ENCODE peak calls at places on chromosomes 5 and 9, in five cellular contexts. S is glutamatergic neuron; R is stimulated activated CD8-positive, alpha-beta memory T cell treated with anti-CD3 and anti-CD28 coated beads, Interleukin-12 subunit alpha, Interleukin-12 subunit beta, amount 100 ng/mL, for 1 hour; K is progenitor cell of endocrine pancreas; N is NCI-H1105 treated with DMSO at 0.1 percent for 48 hours. H is an unnamed sample.
A peak's percentile ranks its signal among the peaks of the same experiment; 100 is the strongest.

GRCh38 chr5:132229236-132229635 is 1.6 kb upstream of the P4HA2 start:
- DNase-seq in K (no peak), N (no peak), S (no peak), R (no peak), H (no peak)

GRCh38 chr9:248278-248961 is 33.8 kb downstream of the DOCK8 start:
- DNase-seq in N (no peak), S (no peak), K (no peak), R (no peak), H (no peak)

GRCh38 chr5:95989283-95990048 is 27.8 kb upstream of the ELL2 start:
- DNase-seq in S (no peak), K (no peak), R (no peak), N (no peak), H (no peak)

GRCh38 chr5:122844916-122845252 is 529 bp upstream of the SNX24 start:
- DNase-seq in K (no peak), S (no peak), N (peak; percentile 38), R (no peak), H (no peak)

GRCh38 chr5:16935271-16936149 is 578 bp downstream of the MYO10 start:
- DNase-seq in K (peak; percentile 14), R (no peak), N (peak; percentile 37), S (peak; percentile 56), H (peak; percentile 91)

GRCh38 chr5:124634228-124634819 is 112.1 kb downstream of the ZNF608 start:
- DNase-seq in R (no peak), N (peak; percentile 47), S (no peak), K (no peak), H (no peak)

GRCh38 chr5:143341807-143342570 is 61.5 kb downstream of the NR3C1 start:
- DNase-seq in R (no peak), N (no peak), S (no peak), K (no peak), H (no peak)

GRCh38 chr5:150034677-150035076 is 34.1 kb downstream of the HMGXB3 start:
- DNase-seq in R (no peak), K (no peak), S (no peak), N (no peak), H (no peak)

GRCh38 chr5:149288437-149288836 is 16.8 kb downstream of the AFAP1L1 start:
- DNase-seq in R (no peak), K (no peak), N (no peak), S (no peak), H (no peak)

GRCh38 chr9:125755340-125755739 is 8.2 kb downstream of the PBX3 start:
- DNase-seq in R (no peak), S (no peak), N (peak; percentile 71), K (no peak), H (no peak)

GRCh38 chr9:15295761-15296405 is 11.1 kb downstream of the TTC39B start:
- DNase-seq in N (no peak), K (no peak), R (no peak), S (no peak), H (peak; percentile 25)

GRCh38 chr9:92432350-92432749 is 8.1 kb upstream of the OMD start:
- DNase-seq in K (no peak), S (no peak), R (no peak), N (no peak), H (no peak)

GRCh38 chr5:149358818-149359217 is 972 bp downstream of the PCYOX1L start:
- DNase-seq in N (no peak), S (no peak), R (no peak), K (no peak), H (no peak)

GRCh38 chr5:99061299-99061698 is 132.5 kb upstream of the CHD1 start:
- DNase-seq in R (no peak), S (no peak), K (no peak), N (no peak), H (peak; percentile 5)

GRCh38 chr5:161230222-161230621 is 316.3 kb downstream of the GABRB2 start:
- DNase-seq in R (no peak), N (peak; percentile 75), K (no peak), S (no peak), H (no peak)

GRCh38 chr9:107480386-107480789 is 9.2 kb downstream of the KLF4 start:
- DNase-seq in S (no peak), N (no peak), K (no peak), R (no peak), H (no peak)

GRCh38 chr5:138770291-138770690 is 17.1 kb downstream of the CTNNA1 start:
- DNase-seq in S (no peak), R (no peak), N (no peak), K (no peak), H (no peak)

GRCh38 chr5:150302301-150303069 is at the start of gene ARSI:
- DNase-seq in K (no peak), S (peak; percentile 60), R (no peak), N (no peak), H (no peak)

GRCh38 chr5:103393131-103393754 is 134.7 kb downstream of the MACIR start:
- DNase-seq in R (no peak), S (no peak), N (no peak), K (no peak), H (peak; percentile 64)

GRCh38 chr5:59535561-59535960 is 358.0 kb downstream of the PDE4D start:
- DNase-seq in N (no peak), K (no peak), R (no peak), S (no peak), H (no peak)

GRCh38 chr5:61334224-61335196 is 2.5 kb downstream of the ZSWIM6 start:
- DNase-seq in N (peak; percentile 9), R (no peak), S (no peak), K (no peak), H (peak; percentile 74)

GRCh38 chr5:83827111-83827541 is 106.5 kb upstream of the HAPLN1 start:
- DNase-seq in K (no peak), S (no peak), N (no peak), R (no peak), H (no peak)

GRCh38 chr5:101535626-101536025 is 632.5 kb upstream of the ST8SIA4 start:
- DNase-seq in N (no peak), R (no peak), S (no peak), K (no peak), H (no peak)

GRCh38 chr5:15001512-15001911 is 129.9 kb upstream of the ANKH start:
- DNase-seq in N (no peak), R (no peak), S (no peak), K (no peak), H (no peak)

GRCh38 chr5:82351754-82352145 is 73.6 kb upstream of the RPS23 start:
- DNase-seq in K (no peak), R (no peak), S (no peak), N (peak; percentile 48), H (peak; percentile 62)

GRCh38 chr9:37927611-37928551 is 24.0 kb upstream of the SLC25A51 start:
- DNase-seq in R (no peak), K (no peak), S (no peak), N (no peak), H (no peak)

GRCh38 chr9:134412298-134412711 is 86.0 kb downstream of the RXRA start:
- DNase-seq in R (no peak), K (no peak), N (no peak), S (no peak), H (no peak)

GRCh38 chr5:56025303-56025885 is 30.6 kb upstream of the IL6ST start:
- DNase-seq in R (no peak), K (no peak), S (no peak), N (no peak), H (no peak)

GRCh38 chr5:52740007-52740406 is 47.7 kb upstream of the ITGA1 start:
- DNase-seq in R (no peak), S (no peak), K (no peak), N (no peak), H (no peak)

GRCh38 chr9:109422641-109423040 is 75.5 kb downstream of the PTPN3 start:
- DNase-seq in K (no peak), N (no peak), R (no peak), S (no peak), H (no peak)

GRCh38 chr5:1005362-1005851 is 3.2 kb upstream of the NKD2 start:
- DNase-seq in N (no peak), K (peak; percentile 12), R (no peak), S (peak; percentile 7), H (no peak)

GRCh38 chr9:105994970-105995369 is 300.6 kb downstream of the TMEM38B start:
- DNase-seq in K (no peak), N (no peak), R (no peak), S (peak; percentile 21), H (no peak)

GRCh38 chr9:35771943-35772342 is 17.9 kb upstream of the MSMP start:
- DNase-seq in K (no peak), R (no peak), N (peak; percentile 55), S (no peak), H (no peak)

GRCh38 chr9:132947751-132948150 is 3.3 kb upstream of the TSC1 start:
- DNase-seq in N (no peak), S (no peak), R (no peak), K (no peak), H (no peak)